ENCODE peak calls at places on chromosomes 13 and 19, in ten cellular contexts. One of them, this sample, is unnamed.
A peak's percentile ranks its signal among the peaks of the same experiment; 100 is the strongest.

GRCh38 chr19:6227156-6227940 is 52.4 kb downstream of the MLLT1 start:
- DNase-seq in endodermal cell: no peak
- DNase-seq in right atrium auricular region: no peak
- DNase-seq in stomach: no peak
- DNase-seq in mesenchymal stem cell: no peak
- DNase-seq in Karpas-422: no peak
- DNase-seq in IMR-90: no peak
- DNase-seq in dorsolateral prefrontal cortex: no peak
- DNase-seq in lung: no peak
- DNase-seq in PC-3: no peak
- DNase-seq in this sample: no peak

GRCh38 chr19:57506163-57506562 is 6.4 kb downstream of the ZNF773 start:
- DNase-seq in endodermal cell: no peak
- DNase-seq in right atrium auricular region: no peak
- DNase-seq in stomach: no peak
- DNase-seq in mesenchymal stem cell: no peak
- DNase-seq in Karpas-422: no peak
- DNase-seq in IMR-90: no peak
- DNase-seq in dorsolateral prefrontal cortex: no peak
- DNase-seq in lung: no peak
- DNase-seq in PC-3: no peak
- DNase-seq in this sample: no peak

GRCh38 chr13:25874907-25875306 is 176.9 kb downstream of the SHISA2 start:
- DNase-seq in endodermal cell: no peak
- DNase-seq in right atrium auricular region: no peak
- DNase-seq in stomach: no peak
- DNase-seq in mesenchymal stem cell: peak; percentile 25
- DNase-seq in Karpas-422: peak; percentile 80
- DNase-seq in IMR-90: no peak
- DNase-seq in dorsolateral prefrontal cortex: no peak
- DNase-seq in lung: no peak
- DNase-seq in PC-3: no peak
- DNase-seq in this sample: no peak

GRCh38 chr13:33235564-33235963 is 50.0 kb downstream of the STARD13 start:
- DNase-seq in endodermal cell: no peak
- DNase-seq in right atrium auricular region: no peak
- DNase-seq in stomach: no peak
- DNase-seq in mesenchymal stem cell: no peak
- DNase-seq in Karpas-422: no peak
- DNase-seq in IMR-90: no peak
- DNase-seq in dorsolateral prefrontal cortex: no peak
- DNase-seq in lung: no peak
- DNase-seq in PC-3: peak; percentile 49
- DNase-seq in this sample: no peak

GRCh38 chr13:99866781-99867180 is 104.8 kb downstream of the ZIC5 start:
- DNase-seq in endodermal cell: peak; percentile 38
- DNase-seq in right atrium auricular region: no peak
- DNase-seq in stomach: no peak
- DNase-seq in mesenchymal stem cell: no peak
- DNase-seq in Karpas-422: no peak
- DNase-seq in IMR-90: no peak
- DNase-seq in dorsolateral prefrontal cortex: no peak
- DNase-seq in lung: no peak
- DNase-seq in PC-3: no peak
- DNase-seq in this sample: no peak

GRCh38 chr13:107373551-107373950 is 805.6 kb upstream of the ARGLU1 start:
- DNase-seq in endodermal cell: peak; percentile 63
- DNase-seq in right atrium auricular region: no peak
- DNase-seq in stomach: no peak
- DNase-seq in mesenchymal stem cell: peak; percentile 88
- DNase-seq in Karpas-422: peak; percentile 41
- DNase-seq in IMR-90: peak; percentile 91
- DNase-seq in dorsolateral prefrontal cortex: no peak
- DNase-seq in lung: no peak
- DNase-seq in PC-3: peak; percentile 75
- DNase-seq in this sample: no peak

GRCh38 chr19:6718741-6719539 is 1.5 kb downstream of the C3 start:
- DNase-seq in endodermal cell: peak; percentile 94
- DNase-seq in right atrium auricular region: no peak
- DNase-seq in stomach: no peak
- DNase-seq in mesenchymal stem cell: peak; percentile 11
- DNase-seq in Karpas-422: peak; percentile 75
- DNase-seq in IMR-90: no peak
- DNase-seq in dorsolateral prefrontal cortex: no peak
- DNase-seq in lung: peak; percentile 75
- DNase-seq in PC-3: peak; percentile 48
- DNase-seq in this sample: no peak

GRCh38 chr13:90717451-90717936 is 630.0 kb upstream of the MIR17HG start:
- DNase-seq in endodermal cell: no peak
- DNase-seq in right atrium auricular region: no peak
- DNase-seq in stomach: no peak
- DNase-seq in mesenchymal stem cell: peak; percentile 82
- DNase-seq in Karpas-422: no peak
- DNase-seq in IMR-90: peak; percentile 10
- DNase-seq in dorsolateral prefrontal cortex: no peak
- DNase-seq in lung: no peak
- DNase-seq in PC-3: peak; percentile 57
- DNase-seq in this sample: no peak

GRCh38 chr13:51800456-51800855 is 3.5 kb downstream of the DHRS12 start:
- DNase-seq in endodermal cell: no peak
- DNase-seq in right atrium auricular region: no peak
- DNase-seq in stomach: no peak
- DNase-seq in mesenchymal stem cell: no peak
- DNase-seq in Karpas-422: no peak
- DNase-seq in IMR-90: no peak
- DNase-seq in dorsolateral prefrontal cortex: no peak
- DNase-seq in lung: no peak
- DNase-seq in PC-3: no peak
- DNase-seq in this sample: no peak

GRCh38 chr13:99273128-99273527 is 14.9 kb upstream of the GPR18 start:
- DNase-seq in endodermal cell: no peak
- DNase-seq in right atrium auricular region: no peak
- DNase-seq in stomach: no peak
- DNase-seq in mesenchymal stem cell: no peak
- DNase-seq in Karpas-422: no peak
- DNase-seq in IMR-90: no peak
- DNase-seq in dorsolateral prefrontal cortex: no peak
- DNase-seq in lung: no peak
- DNase-seq in PC-3: no peak
- DNase-seq in this sample: no peak

DNA sequence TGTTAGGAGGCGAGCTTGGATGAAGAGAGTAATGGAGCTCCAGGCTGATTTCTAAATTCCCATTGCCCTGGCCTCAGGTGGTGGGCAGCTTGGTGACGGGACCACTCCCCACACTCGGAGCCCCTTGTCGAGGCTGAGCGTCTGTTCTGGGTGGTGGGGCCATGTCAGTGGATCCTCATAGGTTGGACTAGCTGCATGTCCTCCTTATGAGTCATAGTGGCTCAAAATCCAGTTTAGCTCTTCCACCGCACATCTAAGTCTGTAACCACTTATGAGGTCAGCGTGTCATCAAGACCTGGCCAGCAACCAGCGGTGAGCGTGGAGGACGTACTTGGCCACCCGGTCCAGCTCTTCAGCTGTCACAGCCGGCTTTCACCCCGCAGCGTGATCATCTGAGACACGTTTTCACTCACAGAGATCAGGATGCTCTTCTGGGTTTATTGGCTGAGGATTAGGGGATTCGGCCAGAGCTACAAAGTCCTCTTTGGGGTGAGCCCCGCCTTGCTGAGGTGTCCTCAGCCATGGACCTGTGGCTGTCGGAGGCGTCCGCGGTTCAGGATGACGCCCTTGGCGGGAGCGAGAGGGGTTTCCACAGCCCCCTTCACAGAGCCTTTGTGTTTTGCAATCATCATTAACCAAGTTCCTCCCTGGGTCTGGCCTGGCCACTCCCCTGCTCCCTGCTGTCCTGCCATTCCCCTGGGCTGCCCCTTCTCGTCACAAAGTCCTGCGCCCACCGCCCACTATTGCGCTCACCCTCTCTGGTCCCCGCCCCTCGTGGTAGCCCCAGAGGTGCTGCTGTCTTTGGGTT is 41.9 kb downstream of the ADPRHL1 start:
- DNase-seq in endodermal cell: no peak
- DNase-seq in right atrium auricular region: peak; percentile 77
- DNase-seq in stomach: no peak
- DNase-seq in mesenchymal stem cell: peak; percentile 91
- DNase-seq in Karpas-422: no peak
- DNase-seq in IMR-90: peak; percentile 99
- DNase-seq in dorsolateral prefrontal cortex: no peak
- DNase-seq in lung: no peak
- DNase-seq in PC-3: peak; percentile 86
- DNase-seq in this sample: no peak
- H3K27ac ChIP-seq in endodermal cell: no peak overlapping the region
- H3K27ac ChIP-seq in right atrium auricular region: peak overlapping the region; percentile 94
- H3K27ac ChIP-seq in stomach: peak overlapping the region; percentile 74
- H3K27ac ChIP-seq in mesenchymal stem cell: no peak overlapping the region
- H3K27ac ChIP-seq in Karpas-422: no peak overlapping the region
- H3K27ac ChIP-seq in IMR-90: peak overlapping the region; percentile 82
- H3K27ac ChIP-seq in dorsolateral prefrontal cortex: no peak overlapping the region
- H3K27ac ChIP-seq in lung: no peak overlapping the region
- H3K27ac ChIP-seq in PC-3: peak overlapping the region; percentile 100
- H3K27ac ChIP-seq in this sample: no peak overlapping the region

GRCh38 chr13:43319617-43320444 is 296.4 kb downstream of the DNAJC15 start:
- DNase-seq in endodermal cell: peak; percentile 65
- DNase-seq in right atrium auricular region: no peak
- DNase-seq in stomach: no peak
- DNase-seq in mesenchymal stem cell: no peak
- DNase-seq in Karpas-422: no peak
- DNase-seq in IMR-90: no peak
- DNase-seq in dorsolateral prefrontal cortex: no peak
- DNase-seq in lung: no peak
- DNase-seq in PC-3: no peak
- DNase-seq in this sample: no peak

GRCh38 chr13:43316997-43317396 is 293.6 kb downstream of the DNAJC15 start:
- DNase-seq in endodermal cell: peak; percentile 50
- DNase-seq in right atrium auricular region: peak; percentile 63
- DNase-seq in stomach: no peak
- DNase-seq in mesenchymal stem cell: peak; percentile 50
- DNase-seq in Karpas-422: no peak
- DNase-seq in IMR-90: peak; percentile 67
- DNase-seq in dorsolateral prefrontal cortex: no peak
- DNase-seq in lung: no peak
- DNase-seq in PC-3: no peak
- DNase-seq in this sample: no peak
- H3K27ac ChIP-seq in endodermal cell: peak overlapping the region; percentile 18
- H3K27ac ChIP-seq in right atrium auricular region: no peak overlapping the region
- H3K27ac ChIP-seq in stomach: no peak overlapping the region
- H3K27ac ChIP-seq in mesenchymal stem cell: no peak overlapping the region
- H3K27ac ChIP-seq in Karpas-422: no peak overlapping the region
- H3K27ac ChIP-seq in IMR-90: no peak overlapping the region
- H3K27ac ChIP-seq in dorsolateral prefrontal cortex: peak overlapping the region; percentile 43
- H3K27ac ChIP-seq in lung: no peak overlapping the region
- H3K27ac ChIP-seq in PC-3: no peak overlapping the region
- H3K27ac ChIP-seq in this sample: no peak overlapping the region

GRCh38 chr19:16619456-16619855 is 8.5 kb downstream of the MED26 start:
- DNase-seq in endodermal cell: no peak
- DNase-seq in right atrium auricular region: no peak
- DNase-seq in stomach: no peak
- DNase-seq in mesenchymal stem cell: no peak
- DNase-seq in Karpas-422: no peak
- DNase-seq in IMR-90: no peak
- DNase-seq in dorsolateral prefrontal cortex: no peak
- DNase-seq in lung: no peak
- DNase-seq in PC-3: no peak
- DNase-seq in this sample: no peak
- H3K27ac ChIP-seq in endodermal cell: no peak overlapping the region
- H3K27ac ChIP-seq in right atrium auricular region: peak overlapping the region; percentile 48
- H3K27ac ChIP-seq in stomach: no peak overlapping the region
- H3K27ac ChIP-seq in mesenchymal stem cell: no peak overlapping the region
- H3K27ac ChIP-seq in Karpas-422: peak overlapping the region; percentile 97
- H3K27ac ChIP-seq in IMR-90: no peak overlapping the region
- H3K27ac ChIP-seq in dorsolateral prefrontal cortex: no peak overlapping the region
- H3K27ac ChIP-seq in lung: peak overlapping the region; percentile 12
- H3K27ac ChIP-seq in PC-3: no peak overlapping the region
- H3K27ac ChIP-seq in this sample: peak overlapping the region; percentile 2

GRCh38 chr19:33194527-33194883 is 375 bp downstream of the LRP3 start:
- DNase-seq in endodermal cell: peak; percentile 71
- DNase-seq in right atrium auricular region: no peak
- DNase-seq in stomach: no peak
- DNase-seq in mesenchymal stem cell: peak; percentile 3
- DNase-seq in Karpas-422: no peak
- DNase-seq in IMR-90: no peak
- DNase-seq in dorsolateral prefrontal cortex: no peak
- DNase-seq in lung: no peak
- DNase-seq in PC-3: no peak
- DNase-seq in this sample: no peak

GRCh38 chr19:33196446-33197193 is 2.5 kb downstream of the LRP3 start:
- DNase-seq in endodermal cell: no peak
- DNase-seq in right atrium auricular region: no peak
- DNase-seq in stomach: no peak
- DNase-seq in mesenchymal stem cell: no peak
- DNase-seq in Karpas-422: no peak
- DNase-seq in IMR-90: no peak
- DNase-seq in dorsolateral prefrontal cortex: no peak
- DNase-seq in lung: no peak
- DNase-seq in PC-3: no peak
- DNase-seq in this sample: no peak

GRCh38 chr19:33195711-33196347 is 1.7 kb downstream of the LRP3 start:
- DNase-seq in endodermal cell: no peak
- DNase-seq in right atrium auricular region: no peak
- DNase-seq in stomach: no peak
- DNase-seq in mesenchymal stem cell: no peak
- DNase-seq in Karpas-422: no peak
- DNase-seq in IMR-90: no peak
- DNase-seq in dorsolateral prefrontal cortex: no peak
- DNase-seq in lung: no peak
- DNase-seq in PC-3: no peak
- DNase-seq in this sample: no peak

GRCh38 chr19:33193864-33194362 is at the start of gene LRP3:
- DNase-seq in endodermal cell: peak; percentile 80
- DNase-seq in right atrium auricular region: no peak
- DNase-seq in stomach: peak; percentile 52
- DNase-seq in mesenchymal stem cell: peak; percentile 34
- DNase-seq in Karpas-422: no peak
- DNase-seq in IMR-90: peak; percentile 11
- DNase-seq in dorsolateral prefrontal cortex: no peak
- DNase-seq in lung: no peak
- DNase-seq in PC-3: peak; percentile 12
- DNase-seq in this sample: no peak

DNA sequence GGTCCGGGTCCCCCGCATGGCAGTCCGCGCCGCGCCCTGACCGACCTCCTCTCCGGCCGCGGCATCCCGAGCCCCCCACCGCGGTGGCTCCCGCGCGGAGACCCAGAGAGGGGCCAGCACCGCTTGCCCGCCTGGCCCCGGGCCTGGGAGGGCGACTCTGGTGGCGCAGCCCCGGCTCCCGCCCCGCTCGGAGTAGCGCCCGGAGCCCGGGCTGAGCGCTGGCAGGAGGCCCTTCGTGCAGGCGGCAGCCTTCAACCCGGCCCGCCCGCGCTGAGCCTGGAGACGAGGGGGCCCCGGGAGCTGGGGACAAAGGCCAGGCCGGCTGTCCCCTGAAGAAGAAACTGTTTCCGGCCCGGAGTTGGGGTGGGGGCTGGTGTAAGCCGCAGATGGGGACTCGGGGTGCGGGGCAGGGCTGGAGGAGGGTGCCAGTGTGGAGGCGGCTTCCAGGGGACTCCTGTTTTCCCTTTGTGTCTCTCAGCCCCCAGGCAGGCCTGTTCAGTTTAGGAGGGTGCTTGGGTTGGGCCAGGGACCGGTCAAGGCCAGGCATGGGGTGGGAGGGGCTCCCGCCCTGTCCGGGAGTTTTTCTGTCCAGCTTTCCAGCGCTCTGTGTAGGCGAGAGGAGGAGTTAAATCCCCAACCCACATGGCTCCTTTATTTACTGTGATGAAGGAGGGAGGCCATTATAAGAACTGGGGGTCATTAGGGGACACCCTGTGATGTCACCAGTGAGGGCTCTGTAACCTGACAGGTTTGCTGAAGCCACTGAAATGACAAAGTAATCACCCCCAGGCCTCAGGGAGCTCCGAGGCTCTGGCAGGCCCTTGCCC is 967 bp downstream of the LRP3 start:
- DNase-seq in endodermal cell: peak; percentile 73
- DNase-seq in right atrium auricular region: no peak
- DNase-seq in stomach: peak; percentile 34
- DNase-seq in mesenchymal stem cell: peak; percentile 66
- DNase-seq in Karpas-422: no peak
- DNase-seq in IMR-90: peak; percentile 48
- DNase-seq in dorsolateral prefrontal cortex: no peak
- DNase-seq in lung: no peak
- DNase-seq in PC-3: peak; percentile 13
- DNase-seq in this sample: peak; percentile 8
- H3K27ac ChIP-seq in endodermal cell: no peak overlapping the region
- H3K27ac ChIP-seq in right atrium auricular region: peak overlapping the region; percentile 42
- H3K27ac ChIP-seq in stomach: peak overlapping the region; percentile 60
- H3K27ac ChIP-seq in mesenchymal stem cell: no peak overlapping the region
- H3K27ac ChIP-seq in Karpas-422: no peak overlapping the region
- H3K27ac ChIP-seq in IMR-90: peak overlapping the region; percentile 37
- H3K27ac ChIP-seq in dorsolateral prefrontal cortex: no peak overlapping the region
- H3K27ac ChIP-seq in lung: no peak overlapping the region
- H3K27ac ChIP-seq in PC-3: no peak overlapping the region
- H3K27ac ChIP-seq in this sample: no peak overlapping the region

This sample was measured in substantia nigra.